ENCODE peak calls at places on chromosomes 6 and 20, in seven cellular contexts. X is HL-60; O is cardiac fibroblast; N is RKO; J is naive thymus-derived CD8-positive, alpha-beta T cell; A is NCI-H1417; C is uterus. W is an unnamed sample.

GRCh38 chr20:33648396-33649004 is 13.6 kb upstream of the C20orf144 start:
- DNase-seq in N (no peak), A (no peak), C (no peak), O (no peak), X (no peak), J (no peak), W (no peak)

GRCh38 chr20:23039136-23039875 is 4.2 kb downstream of the SSTR4 start:
- DNase-seq in A (no peak), C (no peak), J (no peak), X (no peak), O (no peak), N (no peak), W (no peak)

GRCh38 chr6:43907789-43908472 is 137.9 kb downstream of the VEGFA start:
- DNase-seq in N (no peak), A (no peak), O (no peak), C (no peak), J (no peak), X (no peak), W (no peak)

GRCh38 chr6:75130784-75131183 is 75.1 kb downstream of the COL12A1 start:
- DNase-seq in X (no peak), A (no peak), C (no peak), N (no peak), J (no peak), O (peak), W (no peak)

GRCh38 chr6:12417191-12417590 is 127.0 kb downstream of the EDN1 start:
- DNase-seq in O (no peak), N (no peak), J (no peak), A (no peak), C (no peak), X (no peak), W (no peak)

GRCh38 chr6:169891846-169892245 is 140.4 kb downstream of the ERMARD start:
- DNase-seq in A (no peak), O (no peak), N (no peak), J (no peak), X (no peak), C (no peak), W (no peak)

GRCh38 chr6:111727041-111727440 is 121.4 kb upstream of the TRAF3IP2 start:
- DNase-seq in A (no peak), N (no peak), C (no peak), X (no peak), O (peak), J (no peak), W (no peak)

GRCh38 chr6:106502534-106502933 is 126.8 kb downstream of the RTN4IP1 start:
- DNase-seq in O (no peak), A (no peak), N (no peak), X (no peak), J (no peak), C (no peak), W (no peak)

W was measured in breast epithelium.